ENCODE peak calls at places on chromosomes 11 and 22, in ten cellular contexts. W, J, Q, N, B, M, F, I, E and L are unnamed samples. For H3K36me3, the result is how much of the 10 kb centered on the place peaks cover.

GRCh38 chr22:23121026-23121823 is 20.6 kb downstream of the RSPH14 start:
- DNase-seq in M (no peak), F (peak), N (no peak), J (no peak), Q (no peak), B (no peak), W (no peak), I (no peak), E (no peak), L (no peak)

GRCh38 chr11:96337541-96338530 is 5.2 kb downstream of the MAML2 start:
- DNase-seq in W (peak), B (no peak), J (no peak), N (no peak), E (peak), F (peak), M (peak), I (no peak), Q (no peak), L (no peak)

GRCh38 chr11:84922836-84923235 is 704.3 kb downstream of the DLG2 start:
- DNase-seq in B (no peak), E (no peak), M (no peak), I (no peak), N (no peak), F (no peak), Q (peak), W (no peak), J (no peak), L (no peak)

GRCh38 chr22:30582788-30583575 is 8.5 kb upstream of the GAL3ST1 start:
- DNase-seq in Q (no peak), E (no peak), I (no peak), J (no peak), M (no peak), B (no peak), W (no peak), N (no peak), F (no peak), L (peak)

GRCh38 chr11:26078217-26078821 is 253.6 kb upstream of the ANO3 start:
- DNase-seq in B (no peak), J (no peak), I (no peak), M (no peak), Q (no peak), N (no peak), F (peak), E (peak), W (peak), L (no peak)

GRCh38 chr11:84536456-84536855 is 1090.7 kb downstream of the DLG2 start:
- DNase-seq in Q (no peak), I (no peak), M (no peak), E (no peak), N (no peak), W (no peak), F (no peak), B (no peak), J (no peak), L (no peak)

GRCh38 chr11:34987617-34988016 is 71.2 kb downstream of the PDHX start:
- DNase-seq in M (no peak), N (no peak), Q (no peak), B (no peak), F (peak), I (no peak), E (no peak), W (peak), J (no peak), L (no peak)

GRCh38 chr11:7060828-7061227 is 28.0 kb upstream of the RBMXL2 start:
- DNase-seq in E (peak), M (peak), N (no peak), Q (no peak), J (no peak), W (peak), B (peak), I (no peak), F (peak), L (no peak)

GRCh38 chr11:47186076-47186936 is at the start of gene PACSIN3:
- DNase-seq in Q (peak), M (peak), W (peak), N (no peak), I (no peak), J (peak), E (peak), B (no peak), F (peak), L (peak)

GRCh38 chr22:31308181-31308580 is 15.9 kb upstream of the PIK3IP1 start:
- DNase-seq in I (no peak), Q (no peak), N (no peak), B (no peak), F (no peak), E (no peak), M (no peak), J (no peak), W (no peak), L (no peak)

GRCh38 chr11:10730151-10730550 is 20.9 kb upstream of the CTR9 start:
- DNase-seq in N (no peak), E (no peak), F (no peak), I (no peak), M (no peak), W (peak), J (no peak), B (no peak), Q (no peak), L (no peak)

GRCh38 chr11:132704796-132705375 is 827.4 kb downstream of the OPCML start:
- DNase-seq in W (no peak), B (no peak), I (no peak), N (no peak), J (no peak), F (no peak), Q (no peak), E (no peak), M (no peak), L (no peak)

GRCh38 chr11:47010192-47010591 is 73.6 kb downstream of the CSTPP1 start:
- DNase-seq in J (no peak), M (peak), B (no peak), I (no peak), Q (peak), E (no peak), F (peak), N (peak), W (peak), L (no peak)

GRCh38 chr11:126263489-126263888 is 5.2 kb downstream of the SRPRA start:
- DNase-seq in I (no peak), Q (no peak), F (no peak), N (no peak), M (no peak), W (no peak), J (no peak), E (no peak), B (no peak), L (no peak)

GRCh38 chr11:126265801-126266200 is 2.9 kb downstream of the SRPRA start:
- DNase-seq in J (no peak), I (no peak), Q (no peak), B (no peak), E (no peak), W (no peak), N (no peak), M (peak), F (peak), L (no peak)

GRCh38 chr11:126267650-126268049 is 1.0 kb downstream of the SRPRA start:
- DNase-seq in B (no peak), N (no peak), E (no peak), F (no peak), I (no peak), Q (no peak), J (no peak), W (no peak), M (no peak), L (no peak)

GRCh38 chr11:126268361-126268707 is 361 bp downstream of the SRPRA start:
- DNase-seq in B (no peak), F (no peak), E (peak), N (no peak), W (no peak), M (no peak), I (no peak), J (peak), Q (peak), L (peak)

DNA sequence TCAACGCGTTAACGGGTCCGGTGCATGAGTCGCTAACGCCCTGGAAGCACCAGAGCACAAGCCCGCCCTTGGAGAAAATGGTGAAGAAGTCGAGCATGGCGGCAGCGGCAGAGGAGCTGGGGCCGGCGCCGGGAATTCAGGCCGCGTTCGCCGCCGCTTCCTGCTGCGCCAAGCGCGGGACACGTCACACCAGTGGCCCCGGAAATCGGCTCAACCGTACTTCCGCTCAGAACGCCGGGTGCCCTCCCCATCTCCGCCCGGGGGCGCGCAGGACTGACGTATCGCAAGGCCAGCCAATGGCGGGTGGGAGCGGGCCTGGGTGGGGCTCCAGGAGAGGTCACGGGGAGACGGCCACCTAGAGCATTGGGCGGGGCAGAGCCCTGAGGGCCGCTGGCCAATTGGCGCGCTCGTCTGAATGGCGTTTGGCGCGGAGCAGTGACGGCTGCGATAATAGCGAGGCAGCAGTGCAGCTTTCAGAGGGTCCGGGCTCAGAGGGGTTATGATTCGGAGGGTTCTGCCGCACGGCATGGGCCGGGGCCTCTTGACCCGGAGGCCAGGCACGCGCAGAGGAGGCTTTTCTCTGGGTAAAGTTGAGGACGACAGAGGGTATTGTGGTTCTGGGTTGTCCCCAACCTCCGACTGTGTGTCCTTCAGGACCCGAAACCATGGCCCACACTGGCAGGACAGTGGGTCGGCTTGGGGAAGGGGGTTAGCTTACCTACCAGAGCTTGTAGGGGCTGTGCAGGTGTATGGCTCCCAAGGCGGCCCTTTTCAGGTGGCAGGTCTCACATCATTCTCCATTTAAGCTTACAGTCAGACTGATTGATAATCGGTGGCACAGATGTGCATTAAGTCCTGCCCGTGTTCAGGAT is at the start of the genes FOXRED1 and SRPRA:
- DNase-seq in F (peak), N (peak), W (peak), B (peak), J (peak), M (peak), I (peak), E (peak), Q (peak), L (peak)
- H3K36me3 ChIP-seq in F (under half), N (under half), W (under half), B (under half), J (under half), M (under half), I (under half), E (half or more), Q (under half), L (under half)

DNA sequence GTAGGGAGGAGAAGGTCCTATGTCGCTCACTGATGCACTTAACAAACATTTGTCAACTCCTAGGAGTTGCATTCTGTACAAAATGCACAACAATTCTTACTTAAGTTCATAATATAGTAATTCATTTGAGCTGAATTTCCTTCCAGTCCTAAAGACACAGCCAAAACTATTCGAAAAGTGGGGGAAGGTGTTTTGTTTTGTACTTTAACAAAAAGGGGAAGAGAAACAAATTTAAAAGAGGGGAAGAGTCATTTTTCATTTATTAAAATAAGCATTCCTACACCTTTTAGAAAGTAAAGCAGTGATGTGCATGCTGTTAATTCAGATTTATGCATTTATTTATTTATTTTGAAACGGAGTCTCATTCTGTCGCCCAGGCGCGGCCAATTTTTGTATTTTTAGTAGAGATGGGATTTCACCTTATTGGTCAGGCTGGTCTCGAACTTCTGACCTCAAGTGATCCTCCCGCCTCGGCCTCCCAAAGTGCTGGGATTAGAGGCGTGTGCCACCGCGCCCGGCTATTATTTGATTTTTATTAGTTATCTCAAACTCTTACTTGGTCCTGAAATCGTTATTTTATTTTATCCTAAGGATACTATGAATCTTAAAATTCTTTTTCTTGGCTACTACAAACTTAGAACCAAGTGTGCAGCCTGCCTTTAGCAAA is 1.1 kb upstream of the FANCF start:
- DNase-seq in N (no peak), F (no peak), M (peak), J (no peak), E (peak), I (no peak), Q (no peak), B (no peak), W (no peak), L (no peak)
- H3K4me3 ChIP-seq in N (no peak), F (no peak), M (peak), J (peak), E (peak), I (no peak), Q (no peak), B (no peak), W (no peak), L (no peak)

DNA sequence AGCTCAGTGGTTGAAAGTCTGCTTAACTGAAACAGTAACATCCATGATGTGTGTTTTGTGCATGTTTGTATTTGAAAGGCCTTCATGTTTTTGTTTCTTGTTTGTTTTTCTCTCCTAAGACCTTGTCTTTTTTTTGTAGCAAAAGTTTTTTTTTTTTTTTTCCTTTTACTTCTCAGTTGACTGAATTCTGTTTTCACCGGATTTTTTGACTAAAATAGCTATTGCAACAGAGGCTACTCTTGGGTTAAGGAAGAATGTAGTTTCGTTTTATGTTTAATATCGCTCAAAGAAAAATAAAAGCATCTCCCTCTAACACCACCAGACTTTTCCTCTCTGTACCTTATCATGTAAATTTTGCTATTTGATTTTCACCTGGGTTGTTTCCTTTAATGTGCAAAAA is 15.1 kb downstream of the APOL6 start:
- DNase-seq in I (no peak), E (peak), M (peak), N (no peak), F (no peak), J (no peak), W (no peak), B (no peak), Q (no peak), L (no peak)
- H3K36me3 ChIP-seq in I (half or more), E (half or more), M (under half), N (under half), F (under half), J (under half), W (under half), B (under half), Q (under half), L (under half)

GRCh38 chr11:1840780-1841480 is 2.1 kb downstream of the TNNI2 start:
- DNase-seq in Q (no peak), J (no peak), I (peak), E (no peak), F (no peak), B (no peak), M (no peak), W (no peak), N (no peak), L (no peak)

GRCh38 chr11:1842149-1843097 is 3.6 kb downstream of the TNNI2 start:
- DNase-seq in W (no peak), B (no peak), E (no peak), N (no peak), Q (no peak), J (no peak), M (no peak), I (peak), F (no peak), L (no peak)

GRCh38 chr11:1839924-1840779 is 1.4 kb downstream of the TNNI2 start:
- DNase-seq in F (no peak), N (no peak), M (no peak), B (no peak), E (no peak), W (no peak), J (no peak), I (peak), Q (no peak), L (no peak)

GRCh38 chr11:1843098-1843473 is 4.3 kb downstream of the TNNI2 start:
- DNase-seq in F (no peak), I (no peak), N (no peak), W (no peak), E (no peak), Q (no peak), M (no peak), J (no peak), B (no peak), L (no peak)

GRCh38 chr11:1841511-1842148 is 2.8 kb downstream of the TNNI2 start:
- DNase-seq in M (no peak), Q (no peak), F (no peak), N (no peak), E (no peak), B (no peak), W (no peak), J (no peak), I (no peak), L (no peak)
- H3K4me3 ChIP-seq in M (no peak), Q (no peak), F (no peak), N (no peak), E (no peak), B (no peak), W (no peak), J (no peak), I (no peak), L (no peak)

GRCh38 chr11:11944444-11944843 is 64.0 kb downstream of the DKK3 start:
- DNase-seq in N (no peak), M (peak), F (no peak), I (no peak), Q (no peak), J (no peak), E (no peak), W (no peak), B (no peak), L (no peak)

GRCh38 chr11:11947825-11948224 is 60.6 kb downstream of the DKK3 start:
- DNase-seq in E (no peak), Q (no peak), W (no peak), J (no peak), I (no peak), B (no peak), F (no peak), N (no peak), M (no peak), L (no peak)

GRCh38 chr11:11946878-11947277 is 61.5 kb downstream of the DKK3 start:
- DNase-seq in B (no peak), E (no peak), N (no peak), Q (no peak), J (no peak), W (no peak), F (no peak), I (no peak), M (no peak), L (no peak)

GRCh38 chr11:11948242-11948947 is 60.0 kb downstream of the DKK3 start:
- DNase-seq in E (no peak), N (no peak), I (no peak), M (no peak), B (no peak), F (no peak), Q (no peak), W (peak), J (no peak), L (no peak)

GRCh38 chr11:11946180-11946579 is 62.2 kb downstream of the DKK3 start:
- DNase-seq in E (peak), M (peak), N (no peak), F (peak), W (no peak), B (no peak), Q (no peak), J (no peak), I (no peak), L (no peak)
- H3K36me3 ChIP-seq in E (half or more), M (half or more), N (under half), F (under half), W (under half), B (under half), Q (under half), J (half or more), I (half or more), L (under half)

GRCh38 chr11:101584651-101585050 is 844 bp upstream of the TRPC6 start:
- DNase-seq in B (no peak), F (no peak), M (no peak), W (no peak), Q (peak), E (no peak), I (no peak), N (no peak), J (no peak), L (no peak)
- H3K4me3 ChIP-seq in B (no peak), F (no peak), M (no peak), W (no peak), Q (no peak), E (no peak), I (no peak), N (no peak), J (no peak), L (no peak)

DNA sequence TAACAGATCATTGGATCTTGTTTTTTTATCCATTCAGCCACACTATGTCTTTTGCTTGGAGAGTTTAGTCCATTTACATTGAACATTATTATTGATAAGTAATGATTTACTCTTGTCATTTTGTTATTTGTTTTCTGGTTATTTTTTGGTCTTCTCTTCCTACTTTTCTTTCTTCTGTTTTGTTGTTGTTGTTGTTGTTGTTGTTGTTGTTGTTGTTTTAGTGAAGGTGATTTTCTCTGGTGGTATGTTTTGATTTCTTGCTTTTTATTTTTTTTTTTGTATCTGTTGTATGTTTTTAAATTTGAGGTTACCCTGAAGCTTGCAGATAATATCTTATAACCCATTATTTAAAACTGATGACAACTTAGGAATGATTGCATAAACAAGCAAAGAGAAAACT is 28.6 kb downstream of the TAF1D start:
- DNase-seq in E (no peak), J (no peak), F (no peak), Q (no peak), B (no peak), W (no peak), M (no peak), N (no peak), I (no peak), L (no peak)
- H3K36me3 ChIP-seq in E (half or more), J (half or more), F (under half), Q (under half), B (under half), W (under half), M (under half), N (under half), I (half or more), L (under half)